ENCODE peak calls at places on chromosomes 13 and 19, in seven cellular contexts. D is DND-41; X is heart right ventricle; F is lung; N is CD8-positive, alpha-beta T cell; C is transverse colon; P is PC-3. E is an unnamed sample. For H3K4me1 and H3K9me3, the result is how much of the 10 kb centered on the place peaks cover.

GRCh38 chr13:66415444-66415843 is 814.7 kb downstream of the PCDH9 start:
- DNase-seq in D (no peak), X (no peak), F (no peak), N (no peak), C (no peak), P (no peak), E (no peak)

GRCh38 chr19:53102701-53103140 is 501 bp downstream of the ZNF160 start:
- DNase-seq in D (peak), X (peak), F (no peak), N (peak), C (peak), P (peak), E (no peak)

GRCh38 chr19:36060430-36060829 is 5.7 kb downstream of the WDR62 start:
- DNase-seq in D (peak), X (peak), F (no peak), N (no peak), C (peak), P (peak), E (no peak)

GRCh38 chr19:54390942-54391577 is 24.2 kb upstream of the TTYH1 start:
- DNase-seq in D (peak), X (peak), F (no peak), N (peak), C (peak), P (peak), E (peak)

GRCh38 chr19:18846862-18847515 is 15.2 kb downstream of the UPF1 start:
- DNase-seq in D (peak), X (peak), F (peak), N (peak), C (peak), P (peak), E (peak)

GRCh38 chr13:109123971-109124370 is 494.6 kb downstream of the MYO16 start:
- DNase-seq in D (no peak), X (no peak), F (no peak), N (no peak), C (no peak), P (no peak), E (no peak)

GRCh38 chr13:43767351-43767901 is 19.3 kb downstream of the ENOX1 start:
- DNase-seq in D (no peak), X (peak), F (no peak), N (no peak), C (no peak), P (no peak), E (no peak)

GRCh38 chr13:96958286-96958891 is 35.9 kb downstream of the OXGR1 start:
- DNase-seq in D (no peak), X (no peak), F (no peak), N (no peak), C (no peak), P (peak), E (no peak)

GRCh38 chr19:4302238-4302630 is at the start of gene TMIGD2:
- DNase-seq in D (peak), X (no peak), F (no peak), N (peak), C (no peak), P (no peak), E (no peak)

GRCh38 chr13:80577951-80578670 is 237.2 kb upstream of the SPRY2 start:
- DNase-seq in D (no peak), X (peak), F (no peak), N (no peak), C (no peak), P (no peak), E (no peak)

GRCh38 chr13:23504188-23504587 is 66.0 kb upstream of the TNFRSF19 start:
- DNase-seq in D (no peak), X (no peak), F (no peak), N (no peak), C (no peak), P (peak), E (no peak)

GRCh38 chr13:41075034-41075433 is 13.7 kb downstream of the WBP4 start:
- DNase-seq in D (no peak), X (no peak), F (no peak), N (peak), C (no peak), P (peak), E (no peak)

GRCh38 chr13:51065372-51066090 is 45.5 kb downstream of the C13orf42 start:
- DNase-seq in D (no peak), X (no peak), F (no peak), N (no peak), C (no peak), P (no peak), E (no peak)

GRCh38 chr19:4988770-4989251 is 19.9 kb downstream of the KDM4B start:
- DNase-seq in D (no peak), X (peak), F (peak), N (no peak), C (peak), P (no peak), E (no peak)

GRCh38 chr19:13629687-13630357 is 123.5 kb upstream of the CACNA1A start:
- DNase-seq in D (no peak), X (no peak), F (no peak), N (no peak), C (no peak), P (peak), E (no peak)

GRCh38 chr13:99923877-99924582 is 47.5 kb downstream of the ZIC5 start:
- DNase-seq in D (no peak), X (no peak), F (no peak), N (no peak), C (no peak), P (no peak), E (no peak)

GRCh38 chr19:34306213-34306661 is 51.9 kb downstream of the GARRE1 start:
- DNase-seq in D (no peak), X (no peak), F (no peak), N (no peak), C (peak), P (no peak), E (no peak)

GRCh38 chr13:24306632-24307031 is 2.7 kb upstream of the C1QTNF9 start:
- DNase-seq in D (no peak), X (no peak), F (no peak), N (no peak), C (no peak), P (peak), E (no peak)

GRCh38 chr19:40539070-40539469 is 37.6 kb upstream of the SHKBP1 start:
- DNase-seq in D (no peak), X (no peak), F (no peak), N (no peak), C (no peak), P (no peak), E (no peak)

GRCh38 chr13:87656311-87656710 is 14.9 kb upstream of the SLITRK5 start:
- DNase-seq in D (no peak), X (no peak), F (no peak), N (no peak), C (no peak), P (peak), E (no peak)

GRCh38 chr19:43564800-43565199 is 10.5 kb downstream of the XRCC1 start:
- DNase-seq in D (peak), X (no peak), F (no peak), N (no peak), C (no peak), P (no peak), E (no peak)

GRCh38 chr13:97222934-97223710 is 989 bp downstream of the MBNL2 start:
- DNase-seq in D (no peak), X (no peak), F (no peak), N (no peak), C (no peak), P (peak), E (no peak)

GRCh38 chr19:54517483-54517882 is 14.9 kb downstream of the LAIR2 start:
- DNase-seq in D (peak), X (peak), F (peak), N (peak), C (peak), P (peak), E (no peak)

GRCh38 chr13:25738342-25738771 is 313.5 kb downstream of the SHISA2 start:
- DNase-seq in D (peak), X (no peak), F (no peak), N (no peak), C (no peak), P (no peak), E (no peak)

GRCh38 chr19:36121486-36122124 is 6.3 kb downstream of the TBCB start:
- DNase-seq in D (no peak), X (no peak), F (no peak), N (no peak), C (no peak), P (no peak), E (no peak)

GRCh38 chr13:70375718-70376117 is 267.5 kb upstream of the KLHL1 start:
- DNase-seq in D (no peak), X (no peak), F (no peak), N (no peak), C (peak), P (no peak), E (no peak)

GRCh38 chr13:106036870-106037269 is 498.6 kb downstream of the EFNB2 start:
- DNase-seq in D (no peak), X (no peak), F (no peak), N (no peak), C (peak), P (peak), E (no peak)

GRCh38 chr19:21202865-21203494 is 61.1 kb downstream of the ZNF431 start:
- DNase-seq in D (peak), X (peak), F (no peak), N (no peak), C (no peak), P (peak), E (no peak)

GRCh38 chr13:114153485-114154080 is 21.2 kb upstream of the RASA3 start:
- DNase-seq in D (no peak), X (no peak), F (no peak), N (no peak), C (no peak), P (no peak), E (no peak)

GRCh38 chr13:50282016-50282415 is 266.8 kb downstream of the KCNRG start:
- DNase-seq in D (no peak), X (no peak), F (no peak), N (no peak), C (no peak), P (no peak), E (no peak)

GRCh38 chr13:98221234-98221633 is 44.2 kb upstream of the RNF113B start:
- DNase-seq in D (no peak), X (no peak), F (no peak), N (no peak), C (no peak), P (no peak), E (no peak)

GRCh38 chr19:27972291-27973040 is 1240.5 kb downstream of the UQCRFS1 start:
- DNase-seq in D (no peak), X (no peak), F (no peak), N (no peak), C (no peak), P (peak), E (no peak)

GRCh38 chr13:45280751-45281634 is 60.0 kb downstream of the TPT1 start:
- DNase-seq in D (peak), X (peak), F (peak), N (peak), C (peak), P (peak), E (no peak)

GRCh38 chr19:19591133-19591825 is 27.2 kb downstream of the PBX4 start:
- DNase-seq in D (no peak), X (no peak), F (peak), N (peak), C (peak), P (peak), E (peak)

GRCh38 chr19:41541990-41542584 is 33.9 kb upstream of the CEACAM21 start:
- DNase-seq in D (peak), X (peak), F (peak), N (peak), C (peak), P (peak), E (peak)

GRCh38 chr19:45591638-45592005 is 7.0 kb upstream of the OPA3 start:
- DNase-seq in D (no peak), X (no peak), F (no peak), N (no peak), C (no peak), P (no peak), E (no peak)
- H3K27ac ChIP-seq in D (no peak), X (peak), F (no peak), N (no peak), C (no peak), P (no peak), E (no peak)

GRCh38 chr19:2782936-2783780 is at the start of gene SGTA:
- DNase-seq in D (peak), X (peak), F (peak), N (peak), C (peak), P (peak), E (peak)
- H3K4me1 ChIP-seq in D (half or more), X (half or more), F (under half), N (under half), C (half or more), P (under half), E (under half)

DNA sequence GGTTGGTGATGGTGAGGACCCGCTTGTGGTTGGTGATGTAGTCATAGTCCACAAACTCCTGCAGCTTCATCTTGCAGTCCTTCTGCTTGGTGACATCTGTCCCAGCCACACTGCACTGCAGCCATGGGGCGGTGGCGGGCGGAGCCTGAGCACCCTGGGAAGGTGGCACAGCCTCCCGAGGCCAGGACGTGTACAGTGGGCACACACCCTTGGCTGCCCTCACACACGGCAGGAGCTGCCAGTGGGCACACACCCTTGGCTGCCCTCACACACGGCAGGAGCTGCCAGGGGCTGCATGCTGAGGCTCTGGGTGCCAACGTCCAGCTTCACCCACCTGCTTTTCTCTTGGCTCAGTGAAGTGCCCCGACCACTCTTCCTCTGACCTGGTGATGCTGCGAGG is 128.7 kb downstream of the TUBA3C start:
- DNase-seq in D (no peak), X (no peak), F (peak), N (no peak), C (no peak), P (no peak), E (no peak)
- H3K9me3 ChIP-seq in D (under half), X (under half), F (under half), N (under half), C (under half), P (under half), E (under half)

DNA sequence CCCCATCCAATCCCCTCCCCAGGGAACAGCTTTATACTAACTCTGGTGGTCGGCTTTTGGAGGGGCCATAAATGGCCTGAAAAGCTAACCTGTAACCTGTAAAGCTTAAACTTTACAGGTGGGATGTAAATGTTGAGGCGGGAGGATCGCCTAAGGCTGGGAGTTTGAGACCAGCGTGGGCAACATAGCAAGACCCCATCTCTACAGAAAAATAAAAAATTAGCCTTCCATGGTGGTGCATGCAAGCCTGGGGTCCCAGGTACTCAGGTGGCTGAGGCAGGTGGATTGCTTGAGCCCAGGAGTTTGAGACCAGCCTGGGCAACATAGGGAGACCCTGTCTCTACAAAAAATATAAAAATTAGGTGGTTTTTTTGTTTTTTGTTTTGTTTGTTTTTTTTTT is 18.5 kb downstream of the CARM1 start:
- DNase-seq in D (no peak), X (no peak), F (no peak), N (no peak), C (no peak), P (no peak), E (no peak)
- H3K27ac ChIP-seq in D (no peak), X (no peak), F (no peak), N (no peak), C (no peak), P (no peak), E (no peak)

E was measured in effector memory CD4-positive, alpha-beta T cell.